ENCODE peak calls at places on chromosomes 5 and 9, in five cellular contexts. One of them, this sample, is unnamed.

GRCh38 chr9:8857330-8858249 is 1058.0 kb upstream of the DMAC1 start:
- DNase-seq in HepG2: no peak
- DNase-seq in K562: no peak
- DNase-seq in IMR-90: no peak
- DNase-seq in GM12878: no peak
- DNase-seq in this sample: no peak

GRCh38 chr5:139014726-139015125 is 139.6 kb upstream of the LRRTM2 start:
- DNase-seq in HepG2: no peak
- DNase-seq in K562: no peak
- DNase-seq in IMR-90: peak; percentile 92
- DNase-seq in GM12878: no peak
- DNase-seq in this sample: peak; percentile 16

GRCh38 chr9:127112683-127113539 is 9.5 kb downstream of the ANGPTL2 start:
- DNase-seq in HepG2: no peak
- DNase-seq in K562: no peak
- DNase-seq in IMR-90: no peak
- DNase-seq in GM12878: no peak
- DNase-seq in this sample: no peak

GRCh38 chr5:139648205-139649081 is at the start of gene CXXC5:
- DNase-seq in HepG2: no peak
- DNase-seq in K562: peak; percentile 94
- DNase-seq in IMR-90: peak; percentile 83
- DNase-seq in GM12878: no peak
- DNase-seq in this sample: peak; percentile 71

GRCh38 chr5:32190094-32190493 is 16.0 kb upstream of the GOLPH3 start:
- DNase-seq in HepG2: no peak
- DNase-seq in K562: no peak
- DNase-seq in IMR-90: peak; percentile 50
- DNase-seq in GM12878: no peak
- DNase-seq in this sample: no peak

GRCh38 chr5:160042674-160043073 is 33.7 kb downstream of the TTC1 start:
- DNase-seq in HepG2: no peak
- DNase-seq in K562: no peak
- DNase-seq in IMR-90: no peak
- DNase-seq in GM12878: no peak
- DNase-seq in this sample: no peak

GRCh38 chr5:10828241-10828640 is 67.2 kb upstream of the DAP start:
- DNase-seq in HepG2: no peak
- DNase-seq in K562: no peak
- DNase-seq in IMR-90: peak; percentile 58
- DNase-seq in GM12878: no peak
- DNase-seq in this sample: no peak

GRCh38 chr5:80254767-80255424 is 952 bp downstream of the SERINC5 start:
- DNase-seq in HepG2: no peak
- DNase-seq in K562: no peak
- DNase-seq in IMR-90: peak; percentile 28
- DNase-seq in GM12878: no peak
- DNase-seq in this sample: peak; percentile 28

GRCh38 chr5:172868436-172868923 is 34.4 kb downstream of the ERGIC1 start:
- DNase-seq in HepG2: peak; percentile 89
- DNase-seq in K562: peak; percentile 50
- DNase-seq in IMR-90: peak; percentile 89
- DNase-seq in GM12878: no peak
- DNase-seq in this sample: peak; percentile 91

GRCh38 chr9:69671904-69672827 is at the start of gene APBA1:
- DNase-seq in HepG2: no peak
- DNase-seq in K562: peak; percentile 19
- DNase-seq in IMR-90: peak; percentile 56
- DNase-seq in GM12878: no peak
- DNase-seq in this sample: peak; percentile 23

GRCh38 chr9:121736147-121736721 is 84.8 kb downstream of the DAB2IP start:
- DNase-seq in HepG2: no peak
- DNase-seq in K562: peak; percentile 23
- DNase-seq in IMR-90: peak; percentile 25
- DNase-seq in GM12878: no peak
- DNase-seq in this sample: peak; percentile 36

GRCh38 chr5:127942246-127943060 is 141.1 kb upstream of the SLC12A2 start:
- DNase-seq in HepG2: no peak
- DNase-seq in K562: no peak
- DNase-seq in IMR-90: peak; percentile 66
- DNase-seq in GM12878: no peak
- DNase-seq in this sample: no peak

GRCh38 chr9:107922246-107922645 is 432.7 kb upstream of the KLF4 start:
- DNase-seq in HepG2: no peak
- DNase-seq in K562: no peak
- DNase-seq in IMR-90: no peak
- DNase-seq in GM12878: no peak
- DNase-seq in this sample: no peak

GRCh38 chr5:2534251-2534650 is 217.2 kb downstream of the IRX2 start:
- DNase-seq in HepG2: no peak
- DNase-seq in K562: no peak
- DNase-seq in IMR-90: no peak
- DNase-seq in GM12878: no peak
- DNase-seq in this sample: no peak

GRCh38 chr5:170338272-170338671 is 40.7 kb upstream of the LCP2 start:
- DNase-seq in HepG2: no peak
- DNase-seq in K562: no peak
- DNase-seq in IMR-90: no peak
- DNase-seq in GM12878: no peak
- DNase-seq in this sample: no peak

GRCh38 chr9:70113403-70114022 is 69.9 kb downstream of the MAMDC2 start:
- DNase-seq in HepG2: peak; percentile 23
- DNase-seq in K562: peak; percentile 46
- DNase-seq in IMR-90: peak; percentile 72
- DNase-seq in GM12878: no peak
- DNase-seq in this sample: peak; percentile 55

GRCh38 chr9:86282077-86282978 is at the start of gene ISCA1:
- DNase-seq in HepG2: peak; percentile 86
- DNase-seq in K562: peak; percentile 81
- DNase-seq in IMR-90: peak; percentile 87
- DNase-seq in GM12878: peak; percentile 50
- DNase-seq in this sample: peak; percentile 67

GRCh38 chr5:146667633-146668032 is 151.6 kb upstream of the GPR151 start:
- DNase-seq in HepG2: no peak
- DNase-seq in K562: no peak
- DNase-seq in IMR-90: peak; percentile 47
- DNase-seq in GM12878: no peak
- DNase-seq in this sample: no peak

GRCh38 chr5:34914671-34915138 is 599 bp downstream of the RAD1 start:
- DNase-seq in HepG2: no peak
- DNase-seq in K562: peak; percentile 55
- DNase-seq in IMR-90: peak; percentile 29
- DNase-seq in GM12878: no peak
- DNase-seq in this sample: peak; percentile 29

GRCh38 chr9:88256216-88256615 is 117.9 kb upstream of the SPATA31C2 start:
- DNase-seq in HepG2: no peak
- DNase-seq in K562: no peak
- DNase-seq in IMR-90: no peak
- DNase-seq in GM12878: no peak
- DNase-seq in this sample: no peak

GRCh38 chr5:16742938-16743337 is 126.1 kb upstream of the RETREG1 start:
- DNase-seq in HepG2: peak; percentile 45
- DNase-seq in K562: no peak
- DNase-seq in IMR-90: peak; percentile 61
- DNase-seq in GM12878: no peak
- DNase-seq in this sample: no peak

GRCh38 chr5:160133071-160133917 is 14.0 kb upstream of the PWWP2A start:
- DNase-seq in HepG2: no peak
- DNase-seq in K562: peak; percentile 12
- DNase-seq in IMR-90: no peak
- DNase-seq in GM12878: no peak
- DNase-seq in this sample: no peak

GRCh38 chr9:27572566-27572917 is 739 bp downstream of the C9orf72 start:
- DNase-seq in HepG2: peak; percentile 30
- DNase-seq in K562: peak; percentile 9
- DNase-seq in IMR-90: no peak
- DNase-seq in GM12878: no peak
- DNase-seq in this sample: no peak

GRCh38 chr5:31455172-31455571 is 76.7 kb downstream of the DROSHA start:
- DNase-seq in HepG2: no peak
- DNase-seq in K562: no peak
- DNase-seq in IMR-90: no peak
- DNase-seq in GM12878: no peak
- DNase-seq in this sample: no peak

GRCh38 chr5:14449052-14449661 is 132.4 kb upstream of the OTULINL start:
- DNase-seq in HepG2: no peak
- DNase-seq in K562: no peak
- DNase-seq in IMR-90: peak; percentile 86
- DNase-seq in GM12878: no peak
- DNase-seq in this sample: no peak

GRCh38 chr5:15834596-15835245 is 334.7 kb downstream of the FBXL7 start:
- DNase-seq in HepG2: no peak
- DNase-seq in K562: no peak
- DNase-seq in IMR-90: peak; percentile 91
- DNase-seq in GM12878: no peak
- DNase-seq in this sample: peak; percentile 41

GRCh38 chr9:129596541-129597328 is 24.2 kb downstream of the C9orf50 start:
- DNase-seq in HepG2: peak; percentile 82
- DNase-seq in K562: no peak
- DNase-seq in IMR-90: peak; percentile 73
- DNase-seq in GM12878: no peak
- DNase-seq in this sample: peak; percentile 55

GRCh38 chr9:137812356-137813023 is 65.1 kb upstream of the CACNA1B start:
- DNase-seq in HepG2: no peak
- DNase-seq in K562: no peak
- DNase-seq in IMR-90: no peak
- DNase-seq in GM12878: no peak
- DNase-seq in this sample: no peak

GRCh38 chr5:143025971-143026370 is 255.8 kb downstream of the ARHGAP26 start:
- DNase-seq in HepG2: no peak
- DNase-seq in K562: no peak
- DNase-seq in IMR-90: peak; percentile 67
- DNase-seq in GM12878: no peak
- DNase-seq in this sample: no peak

GRCh38 chr5:132704875-132705274 is 31.1 kb downstream of the IL4 start:
- DNase-seq in HepG2: no peak
- DNase-seq in K562: no peak
- DNase-seq in IMR-90: peak; percentile 42
- DNase-seq in GM12878: no peak
- DNase-seq in this sample: peak; percentile 24

DNA sequence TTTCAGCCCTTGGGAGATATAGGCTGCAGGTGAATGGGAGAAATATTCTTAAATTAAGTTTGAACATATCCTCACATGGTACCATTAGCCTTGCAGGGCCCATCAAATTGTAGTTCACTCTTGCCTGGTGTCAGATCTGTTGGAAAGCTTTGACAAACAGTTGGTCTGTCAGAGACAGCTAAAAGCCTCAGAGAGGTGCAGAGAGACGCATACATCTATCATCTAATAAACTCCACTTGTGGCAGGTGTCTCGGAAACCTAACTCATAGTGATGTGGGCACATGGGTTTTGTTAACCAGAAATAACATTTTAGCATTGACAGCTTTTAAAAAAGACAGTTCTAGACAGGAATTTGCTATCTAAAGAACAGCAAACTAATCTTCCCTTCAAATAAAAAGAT is 315.9 kb downstream of the KDM4C start:
- DNase-seq in HepG2: no peak
- DNase-seq in K562: no peak
- DNase-seq in IMR-90: no peak
- DNase-seq in GM12878: no peak
- DNase-seq in this sample: no peak
- TF ChIP-seq BHLHE40 in HepG2: no peak
- TF ChIP-seq BHLHE40 in K562: no peak
- TF ChIP-seq BHLHE40 in IMR-90: no peak
- TF ChIP-seq BHLHE40 in GM12878: no peak
- TF ChIP-seq BHLHE40 in this sample: no peak

GRCh38 chr9:94168203-94169000 is 84.1 kb downstream of the PTPDC1 start:
- DNase-seq in HepG2: no peak
- DNase-seq in K562: no peak
- DNase-seq in IMR-90: peak; percentile 40
- DNase-seq in GM12878: no peak
- DNase-seq in this sample: no peak

GRCh38 chr9:94166237-94167054 is 82.2 kb downstream of the PTPDC1 start:
- DNase-seq in HepG2: peak; percentile 97
- DNase-seq in K562: peak; percentile 94
- DNase-seq in IMR-90: peak; percentile 99
- DNase-seq in GM12878: peak; percentile 88
- DNase-seq in this sample: peak; percentile 94

GRCh38 chr9:94165592-94166236 is 81.5 kb downstream of the PTPDC1 start:
- DNase-seq in HepG2: peak; percentile 95
- DNase-seq in K562: peak; percentile 98
- DNase-seq in IMR-90: peak; percentile 99
- DNase-seq in GM12878: peak; percentile 94
- DNase-seq in this sample: peak; percentile 99

GRCh38 chr9:94167376-94167775 is 83.1 kb downstream of the PTPDC1 start:
- DNase-seq in HepG2: no peak
- DNase-seq in K562: no peak
- DNase-seq in IMR-90: no peak
- DNase-seq in GM12878: no peak
- DNase-seq in this sample: no peak

DNA sequence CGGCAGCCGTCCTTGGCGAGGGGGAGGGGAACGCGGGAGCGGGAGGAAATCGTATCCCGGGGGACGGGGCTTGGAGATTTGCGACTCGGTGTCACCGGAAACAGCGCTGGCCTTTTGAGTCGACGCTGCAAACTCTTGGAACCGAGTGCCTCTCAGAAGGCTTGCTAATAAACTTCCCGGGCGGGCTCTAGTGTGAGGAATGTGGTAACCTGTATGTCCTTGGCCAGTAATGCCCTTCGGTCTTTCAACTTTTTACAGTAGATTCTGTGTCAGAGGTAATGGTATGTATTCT is 82.7 kb downstream of the PTPDC1 start:
- DNase-seq in HepG2: peak; percentile 79
- DNase-seq in K562: no peak
- DNase-seq in IMR-90: no peak
- DNase-seq in GM12878: no peak
- DNase-seq in this sample: no peak
- TF ChIP-seq POLR2A in HepG2: no peak
- TF ChIP-seq POLR2A in K562: peak; percentile 77
- TF ChIP-seq POLR2A in IMR-90: no peak
- TF ChIP-seq POLR2A in GM12878: no peak
- TF ChIP-seq POLR2A in this sample: no peak

GRCh38 chr5:154055225-154055624 is 16.5 kb downstream of the MFAP3 start:
- DNase-seq in HepG2: no peak
- DNase-seq in K562: no peak
- DNase-seq in IMR-90: no peak
- DNase-seq in GM12878: no peak
- DNase-seq in this sample: no peak
- TF ChIP-seq USF2 in HepG2: no peak
- TF ChIP-seq USF2 in K562: no peak
- TF ChIP-seq USF2 in IMR-90: no peak
- TF ChIP-seq USF2 in GM12878: no peak
- TF ChIP-seq USF2 in this sample: no peak

GRCh38 chr9:83933804-83934203 is 12.6 kb upstream of the KIF27 start:
- DNase-seq in HepG2: no peak
- DNase-seq in K562: no peak
- DNase-seq in IMR-90: peak; percentile 59
- DNase-seq in GM12878: no peak
- DNase-seq in this sample: no peak

GRCh38 chr9:83934569-83935275 is 13.5 kb upstream of the KIF27 start:
- DNase-seq in HepG2: no peak
- DNase-seq in K562: no peak
- DNase-seq in IMR-90: peak; percentile 60
- DNase-seq in GM12878: no peak
- DNase-seq in this sample: no peak

GRCh38 chr9:83935276-83935890 is 14.2 kb upstream of the KIF27 start:
- DNase-seq in HepG2: no peak
- DNase-seq in K562: no peak
- DNase-seq in IMR-90: peak; percentile 82
- DNase-seq in GM12878: no peak
- DNase-seq in this sample: no peak

GRCh38 chr9:83937861-83938455 is 16.7 kb upstream of the KIF27 start:
- DNase-seq in HepG2: peak; percentile 68
- DNase-seq in K562: peak; percentile 41
- DNase-seq in IMR-90: peak; percentile 62
- DNase-seq in GM12878: no peak
- DNase-seq in this sample: peak; percentile 56

GRCh38 chr9:83936523-83936922 is 15.3 kb upstream of the KIF27 start:
- DNase-seq in HepG2: no peak
- DNase-seq in K562: no peak
- DNase-seq in IMR-90: no peak
- DNase-seq in GM12878: no peak
- DNase-seq in this sample: no peak
- TF ChIP-seq BHLHE40 in HepG2: no peak
- TF ChIP-seq BHLHE40 in K562: no peak
- TF ChIP-seq BHLHE40 in IMR-90: no peak
- TF ChIP-seq BHLHE40 in GM12878: no peak
- TF ChIP-seq BHLHE40 in this sample: no peak

This sample was measured in A549.